ENCODE peak calls at places on chromosomes 12 and 14, in nine cellular contexts. B, W, Z, U, K, C, Q, J and G are unnamed samples.

GRCh38 chr12:113227686-113228391 is 6.6 kb downstream of the TPCN1 start:
- DNase-seq in W (no peak), C (no peak), U (no peak), Z (no peak), K (no peak), J (no peak), B (no peak), Q (no peak), G (no peak)

GRCh38 chr12:49264466-49264872 is 413 bp upstream of the TUBA1C start:
- DNase-seq in U (no peak), C (no peak), Q (no peak), J (peak), Z (peak), W (peak), B (peak), K (no peak), G (no peak)

GRCh38 chr12:65528127-65528526 is 249.6 kb downstream of the MSRB3 start:
- DNase-seq in U (no peak), W (no peak), B (no peak), C (no peak), Q (no peak), Z (no peak), J (no peak), K (no peak), G (no peak)

GRCh38 chr12:113232787-113233585 is 11.7 kb downstream of the TPCN1 start:
- DNase-seq in J (peak), Z (peak), Q (peak), C (no peak), W (peak), U (peak), B (peak), K (peak), G (no peak)

GRCh38 chr12:105740970-105741725 is 397.6 kb downstream of the NUAK1 start:
- DNase-seq in K (peak), C (peak), B (peak), J (no peak), W (no peak), Z (no peak), U (no peak), Q (peak), G (no peak)

GRCh38 chr14:60346706-60347105 is 97.7 kb downstream of the PPM1A start:
- DNase-seq in C (no peak), U (no peak), Z (no peak), W (no peak), J (no peak), B (no peak), Q (no peak), K (no peak), G (no peak)

GRCh38 chr12:120554658-120555057 is 20.5 kb downstream of the RNF10 start:
- DNase-seq in Q (no peak), U (no peak), W (no peak), J (no peak), K (peak), Z (no peak), C (no peak), B (no peak), G (no peak)

GRCh38 chr12:12660201-12660600 is 35.8 kb downstream of the GPR19 start:
- DNase-seq in W (no peak), J (no peak), Q (no peak), B (no peak), Z (no peak), C (no peak), K (no peak), U (no peak), G (no peak)

GRCh38 chr12:27952510-27952909 is 20.0 kb downstream of the PTHLH start:
- DNase-seq in B (no peak), J (peak), Z (no peak), C (no peak), W (no peak), K (no peak), U (no peak), Q (no peak), G (no peak)

GRCh38 chr12:121776190-121777098 is 17.0 kb downstream of the RHOF start:
- DNase-seq in J (peak), K (peak), W (no peak), Q (peak), Z (peak), U (peak), B (peak), C (peak), G (peak)

GRCh38 chr14:60753264-60754126 is 18.9 kb downstream of the MNAT1 start:
- DNase-seq in K (no peak), U (peak), Z (peak), B (no peak), J (no peak), C (no peak), Q (no peak), W (no peak), G (no peak)

GRCh38 chr14:69547701-69548348 is 26.8 kb downstream of the CCDC177 start:
- DNase-seq in W (no peak), B (peak), J (peak), U (peak), Q (peak), C (no peak), K (no peak), Z (peak), G (peak)

GRCh38 chr14:34693228-34693939 is 21.0 kb downstream of the CFL2 start:
- DNase-seq in U (peak), J (peak), C (peak), K (no peak), Z (no peak), B (peak), W (no peak), Q (peak), G (peak)

GRCh38 chr12:63302269-63302940 is 151.4 kb upstream of the AVPR1A start:
- DNase-seq in B (no peak), J (no peak), Q (no peak), W (no peak), C (no peak), U (no peak), Z (no peak), K (no peak), G (no peak)

GRCh38 chr12:47085815-47086252 is 6.1 kb upstream of the AMIGO2 start:
- DNase-seq in J (no peak), Z (no peak), C (no peak), W (no peak), K (no peak), B (peak), U (peak), Q (no peak), G (no peak)

GRCh38 chr14:75234173-75234855 is 44.3 kb upstream of the FOS start:
- DNase-seq in C (peak), Q (peak), B (no peak), W (no peak), K (peak), Z (no peak), U (no peak), J (no peak), G (no peak)

GRCh38 chr14:67187826-67188225 is 1.4 kb upstream of the GARIN2 start:
- DNase-seq in Z (no peak), J (no peak), U (no peak), B (no peak), W (no peak), Q (no peak), C (no peak), K (no peak), G (peak)

GRCh38 chr14:36553650-36554260 is 28.7 kb downstream of the NKX2-8 start:
- DNase-seq in W (no peak), U (no peak), C (no peak), J (peak), K (no peak), Z (peak), Q (no peak), B (peak), G (peak)

GRCh38 chr14:85556263-85556662 is 26.3 kb downstream of the FLRT2 start:
- DNase-seq in B (no peak), U (no peak), W (no peak), Z (no peak), C (no peak), K (no peak), Q (no peak), J (no peak), G (no peak)

GRCh38 chr12:105705765-105706164 is 375.3 kb downstream of the C12orf75 start:
- DNase-seq in U (no peak), Q (no peak), K (peak), B (peak), J (peak), W (peak), Z (peak), C (peak), G (peak)

GRCh38 chr12:122527478-122527944 is 462 bp downstream of the KNTC1 start:
- DNase-seq in K (no peak), C (no peak), Q (no peak), U (peak), B (peak), Z (no peak), W (peak), J (peak), G (peak)

GRCh38 chr14:34220311-34220710 is 241.7 kb downstream of the SPTSSA start:
- DNase-seq in C (no peak), Q (no peak), Z (no peak), B (no peak), K (no peak), W (no peak), U (no peak), J (no peak), G (no peak)

GRCh38 chr12:1629338-1630080 is 478 bp downstream of the WNT5B start:
- DNase-seq in W (no peak), B (no peak), K (no peak), Q (peak), U (no peak), C (peak), J (peak), Z (peak), G (peak)

GRCh38 chr12:127428420-127428819 is 838.5 kb upstream of the TMEM132C start:
- DNase-seq in U (no peak), Q (no peak), W (no peak), Z (no peak), B (no peak), C (no peak), K (no peak), J (no peak), G (no peak)

GRCh38 chr14:87615822-87616679 is 376.9 kb downstream of the GALC start:
- DNase-seq in Z (peak), W (peak), J (peak), C (peak), B (peak), U (peak), Q (peak), K (peak), G (peak)

GRCh38 chr14:55433880-55434804 is 6.3 kb downstream of the TBPL2 start:
- DNase-seq in C (no peak), Z (no peak), K (no peak), J (no peak), Q (no peak), B (no peak), U (no peak), W (no peak), G (no peak)

GRCh38 chr12:96241484-96242256 is 47.5 kb downstream of the ELK3 start:
- DNase-seq in B (no peak), C (peak), K (peak), Q (no peak), J (no peak), Z (no peak), W (no peak), U (peak), G (no peak)

GRCh38 chr12:121443193-121443829 is 43.4 kb downstream of the RNF34 start:
- DNase-seq in U (peak), Q (peak), J (peak), K (peak), W (peak), B (peak), C (peak), Z (peak), G (peak)

GRCh38 chr14:103078860-103079587 is 5.0 kb upstream of the LBHD2 start:
- DNase-seq in K (no peak), U (no peak), B (no peak), W (no peak), Z (no peak), Q (no peak), C (no peak), J (no peak), G (no peak)

GRCh38 chr12:29451886-29452285 is 45.6 kb downstream of the OVCH1 start:
- DNase-seq in U (no peak), Q (no peak), K (no peak), C (no peak), Z (no peak), J (no peak), B (no peak), W (no peak), G (no peak)

GRCh38 chr12:27272375-27273028 is 28.4 kb downstream of the STK38L start:
- DNase-seq in J (no peak), Q (no peak), K (no peak), W (peak), B (no peak), C (no peak), U (no peak), Z (no peak), G (no peak)

GRCh38 chr12:48034835-48035805 is 30.8 kb upstream of the COL2A1 start:
- DNase-seq in U (no peak), K (no peak), C (no peak), B (no peak), Q (no peak), W (no peak), J (no peak), Z (no peak), G (no peak)